ENCODE peak calls at places on chromosomes 4 and X, in six cellular contexts. N is T follicular helper cell, Z is heart left ventricle, X is activated T-cell treated with anti-CD3 and anti-CD28 coated beads for 24 hours, G is A549, D is RPMI8226. R is an unnamed sample.

GRCh38 chr4:113657834-113658233 is 103.7 kb downstream of the CAMK2D start:
- DNase-seq in N (no peak), Z (no peak), X (no peak), G (no peak), D (no peak), R (no peak)

GRCh38 chr4:163063891-163064290 is 102.8 kb downstream of the NAF1 start:
- DNase-seq in N (no peak), Z (no peak), X (no peak), G (no peak), D (no peak), R (no peak)

GRCh38 chr4:24003476-24003875 is 113.6 kb upstream of the PPARGC1A start:
- DNase-seq in N (no peak), Z (no peak), X (no peak), G (no peak), D (no peak), R (no peak)

GRCh38 chr4:105192474-105192873 is 45.8 kb downstream of the TET2 start:
- DNase-seq in N (no peak), Z (no peak), X (no peak), G (no peak), D (no peak), R (no peak)

GRCh38 chrX:132532097-132532496 is 43.3 kb upstream of the MBNL3 start:
- DNase-seq in N (no peak), Z (no peak), X (no peak), G (no peak), D (no peak), R (no peak)

GRCh38 chrX:75603833-75604232 is 81.0 kb upstream of the ZDHHC15 start:
- DNase-seq in N (no peak), Z (no peak), X (no peak), G (peak; percentile 16), D (peak; percentile 27), R (no peak)

GRCh38 chr4:26619784-26620183 is 35.9 kb downstream of the TBC1D19 start:
- DNase-seq in N (no peak), Z (no peak), X (no peak), G (no peak), D (no peak), R (no peak)

GRCh38 chr4:15659768-15660394 is 4.7 kb upstream of the FBXL5 start:
- DNase-seq in N (no peak), Z (no peak), X (no peak), G (no peak), D (no peak), R (no peak)

GRCh38 chr4:176034936-176035335 is 30.7 kb upstream of the WDR17 start:
- DNase-seq in N (no peak), Z (no peak), X (no peak), G (no peak), D (no peak), R (no peak)

GRCh38 chr4:835148-836002 is 9.4 kb upstream of the CPLX1 start:
- DNase-seq in N (no peak), Z (peak; percentile 59), X (no peak), G (no peak), D (peak; percentile 75), R (no peak)

GRCh38 chrX:74922922-74923321 is 2.3 kb downstream of the NEXMIF start:
- DNase-seq in N (no peak), Z (no peak), X (no peak), G (no peak), D (peak; percentile 83), R (no peak)

GRCh38 chr4:98327694-98328093 is 66.5 kb downstream of the RAP1GDS1 start:
- DNase-seq in N (no peak), Z (no peak), X (no peak), G (no peak), D (no peak), R (no peak)

GRCh38 chr4:52051615-52052474 is 741 bp downstream of the SPATA18 start:
- DNase-seq in N (no peak), Z (peak; percentile 76), X (no peak), G (peak; percentile 62), D (no peak), R (no peak)

GRCh38 chr4:164779811-164780216 is 25.9 kb downstream of the SMIM31 start:
- DNase-seq in N (no peak), Z (no peak), X (no peak), G (peak; percentile 13), D (peak; percentile 23), R (no peak)